ENCODE peak calls at places on chromosomes 12 and 14, in six cellular contexts. N is A673, I is RWPE1, X is astrocyte of the spinal cord, Q is fibroblast of pulmonary artery, M is right lobe of liver. U is an unnamed sample.

GRCh38 chr14:67833403-67833802 is 13.8 kb downstream of the RAD51B start:
- DNase-seq in N (no peak), I (peak), X (no peak), Q (no peak), M (no peak), U (no peak)

GRCh38 chr12:46933947-46934346 is 108.2 kb upstream of the SLC38A4 start:
- DNase-seq in N (peak), I (peak), X (peak), Q (peak), M (no peak), U (peak)

GRCh38 chr14:43145361-43145760 is 1361.7 kb downstream of the FSCB start:
- DNase-seq in N (no peak), I (no peak), X (no peak), Q (no peak), M (no peak), U (no peak)

GRCh38 chr14:64244279-64244678 is 49.9 kb downstream of the ESR2 start:
- DNase-seq in N (no peak), I (no peak), X (no peak), Q (peak), M (peak), U (no peak)

GRCh38 chr14:36522347-36522971 is 2.4 kb upstream of the NKX2-1 start:
- DNase-seq in N (no peak), I (no peak), X (no peak), Q (no peak), M (no peak), U (no peak)

GRCh38 chr14:28666961-28667360 is 99.6 kb upstream of the FOXG1 start:
- DNase-seq in N (no peak), I (no peak), X (peak), Q (no peak), M (no peak), U (no peak)

GRCh38 chr12:5808956-5809355 is 136.1 kb downstream of the ANO2 start:
- DNase-seq in N (no peak), I (peak), X (peak), Q (no peak), M (no peak), U (no peak)

GRCh38 chr12:79121486-79121885 is 256.9 kb downstream of the SYT1 start:
- DNase-seq in N (peak), I (peak), X (no peak), Q (peak), M (no peak), U (peak)

GRCh38 chr12:121576851-121577391 is 3.9 kb downstream of the KDM2B start:
- DNase-seq in N (peak), I (peak), X (peak), Q (peak), M (no peak), U (peak)

GRCh38 chr12:50271724-50272247 is 11.5 kb downstream of the LIMA1 start:
- DNase-seq in N (no peak), I (no peak), X (peak), Q (peak), M (no peak), U (no peak)

GRCh38 chr14:100604709-100605108 is 17.5 kb upstream of the BEGAIN start:
- DNase-seq in N (no peak), I (no peak), X (no peak), Q (no peak), M (peak), U (no peak)

GRCh38 chr14:56687123-56687522 is 107.5 kb downstream of the TMEM260 start:
- DNase-seq in N (no peak), I (no peak), X (no peak), Q (no peak), M (no peak), U (no peak)

GRCh38 chr12:62516932-62517331 is 50.3 kb downstream of the MON2 start:
- DNase-seq in N (no peak), I (no peak), X (no peak), Q (no peak), M (no peak), U (peak)

GRCh38 chr12:91216871-91217270 is 34.3 kb upstream of the DCN start:
- DNase-seq in N (no peak), I (no peak), X (no peak), Q (no peak), M (no peak), U (no peak)

GRCh38 chr12:71840226-71840847 is 778 bp downstream of the TBC1D15 start:
- DNase-seq in N (peak), I (peak), X (peak), Q (peak), M (no peak), U (peak)

GRCh38 chr12:3315201-3315661 is 175.8 kb upstream of the PRMT8 start:
- DNase-seq in N (no peak), I (peak), X (peak), Q (peak), M (no peak), U (no peak)

GRCh38 chr14:56659964-56660551 is 80.5 kb downstream of the TMEM260 start:
- DNase-seq in N (peak), I (peak), X (peak), Q (peak), M (no peak), U (peak)

GRCh38 chr12:120884644-120885043 is 19.5 kb downstream of the SPPL3 start:
- DNase-seq in N (no peak), I (no peak), X (no peak), Q (no peak), M (no peak), U (no peak)

GRCh38 chr12:32989705-32990104 is 93.1 kb upstream of the PKP2 start:
- DNase-seq in N (no peak), I (no peak), X (no peak), Q (no peak), M (no peak), U (no peak)

DNA sequence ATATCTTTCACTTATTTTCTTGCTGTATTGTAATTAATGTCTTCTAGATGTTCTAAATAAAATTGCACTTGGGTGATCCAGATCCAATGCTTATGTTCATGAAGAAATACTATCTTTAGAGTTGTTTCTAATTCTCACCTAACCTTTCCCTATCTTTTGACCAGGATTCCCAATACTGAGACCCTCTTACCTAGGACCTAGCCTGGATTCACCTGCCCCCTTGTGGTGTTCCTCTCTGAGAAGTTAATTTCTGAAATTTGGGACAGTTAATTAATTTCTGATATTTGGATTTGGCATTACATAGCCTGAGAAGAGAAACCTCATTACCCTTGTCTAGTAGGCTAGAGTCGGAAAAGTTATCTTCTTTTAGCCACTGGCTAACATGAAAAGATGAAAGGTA is 29.5 kb downstream of the FOXA1 start:
- DNase-seq in N (no peak), I (no peak), X (no peak), Q (no peak), M (no peak), U (no peak)
- TF ChIP-seq CTCF in N (peak), I (no peak), X (peak), Q (peak), M (peak), U (no peak)

GRCh38 chr12:65169311-65170244 is at the start of gene LEMD3:
- DNase-seq in N (peak), I (peak), X (peak), Q (peak), M (peak), U (peak)
- TF ChIP-seq CTCF in N (no peak), I (no peak), X (peak), Q (no peak), M (no peak), U (no peak)

GRCh38 chr12:124663771-124664366 is 96.5 kb upstream of the NCOR2 start:
- DNase-seq in N (no peak), I (no peak), X (peak), Q (no peak), M (no peak), U (no peak)

GRCh38 chr12:124659003-124659402 is 91.6 kb upstream of the NCOR2 start:
- DNase-seq in N (no peak), I (no peak), X (no peak), Q (no peak), M (no peak), U (no peak)

GRCh38 chr12:124663206-124663605 is 95.8 kb upstream of the NCOR2 start:
- DNase-seq in N (no peak), I (no peak), X (no peak), Q (no peak), M (no peak), U (no peak)

GRCh38 chr12:124660846-124661245 is 93.4 kb upstream of the NCOR2 start:
- DNase-seq in N (no peak), I (no peak), X (no peak), Q (no peak), M (no peak), U (no peak)

DNA sequence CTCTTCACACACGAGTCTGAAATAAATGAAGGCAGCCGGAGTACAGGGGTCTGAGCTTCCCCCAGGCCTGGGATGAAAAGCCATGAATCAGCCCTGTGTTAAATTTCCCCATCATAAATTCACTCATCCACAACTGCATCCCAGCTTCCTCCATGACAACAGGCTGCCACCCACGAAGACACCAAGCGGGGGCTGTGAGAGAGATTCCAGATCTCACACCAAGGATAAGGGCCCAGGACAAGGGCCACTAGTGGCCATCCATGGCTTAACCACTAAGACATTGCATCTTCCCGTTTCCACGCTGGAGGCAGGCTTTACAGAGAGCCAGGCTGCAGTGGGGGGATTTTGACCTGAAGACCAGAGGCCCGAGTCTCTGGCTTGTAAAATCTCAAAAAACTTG is 94.0 kb upstream of the NCOR2 start:
- DNase-seq in N (no peak), I (no peak), X (no peak), Q (no peak), M (no peak), U (no peak)
- TF ChIP-seq CTCF in N (no peak), I (no peak), X (peak), Q (no peak), M (no peak), U (no peak)

DNA sequence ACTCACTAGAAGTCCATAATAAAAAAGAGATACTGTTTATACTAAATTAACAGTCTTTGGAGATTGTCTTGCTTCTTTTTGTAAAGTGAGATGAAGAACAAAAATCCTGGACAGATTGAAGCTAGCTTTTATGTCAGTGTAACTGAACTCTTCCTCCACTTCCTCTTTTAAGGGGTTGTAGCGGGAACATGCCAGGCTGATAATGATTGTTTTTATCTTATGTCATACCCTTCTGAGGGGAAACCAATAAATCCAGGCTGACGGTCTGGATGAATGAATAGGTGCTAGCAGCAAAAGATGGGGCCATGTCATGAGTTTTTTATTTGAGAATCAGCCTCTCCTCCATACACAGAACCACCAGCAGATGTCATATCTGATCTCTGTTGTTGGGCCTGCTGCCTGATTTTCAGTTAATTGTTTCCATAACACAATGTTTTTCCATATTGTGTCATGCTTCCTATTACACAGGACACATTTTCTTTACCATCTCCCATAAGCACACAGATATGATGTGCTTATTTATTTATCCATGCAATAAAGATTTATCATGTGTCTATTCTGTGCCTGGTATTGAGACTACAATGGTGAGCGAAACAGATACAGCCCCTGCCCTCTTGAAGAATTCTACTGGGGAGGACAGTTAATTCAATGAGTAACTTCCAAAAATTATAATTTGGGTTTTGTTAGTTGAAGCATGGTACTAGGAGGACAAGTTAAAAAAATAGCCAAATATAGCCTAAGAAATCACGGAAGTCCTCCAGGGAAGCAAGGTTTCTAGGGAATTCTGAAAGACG is 33.5 kb upstream of the CRY1 start:
- DNase-seq in N (peak), I (peak), X (peak), Q (peak), M (no peak), U (peak)
- TF ChIP-seq CTCF in N (peak), I (peak), X (peak), Q (peak), M (no peak), U (no peak)

DNA sequence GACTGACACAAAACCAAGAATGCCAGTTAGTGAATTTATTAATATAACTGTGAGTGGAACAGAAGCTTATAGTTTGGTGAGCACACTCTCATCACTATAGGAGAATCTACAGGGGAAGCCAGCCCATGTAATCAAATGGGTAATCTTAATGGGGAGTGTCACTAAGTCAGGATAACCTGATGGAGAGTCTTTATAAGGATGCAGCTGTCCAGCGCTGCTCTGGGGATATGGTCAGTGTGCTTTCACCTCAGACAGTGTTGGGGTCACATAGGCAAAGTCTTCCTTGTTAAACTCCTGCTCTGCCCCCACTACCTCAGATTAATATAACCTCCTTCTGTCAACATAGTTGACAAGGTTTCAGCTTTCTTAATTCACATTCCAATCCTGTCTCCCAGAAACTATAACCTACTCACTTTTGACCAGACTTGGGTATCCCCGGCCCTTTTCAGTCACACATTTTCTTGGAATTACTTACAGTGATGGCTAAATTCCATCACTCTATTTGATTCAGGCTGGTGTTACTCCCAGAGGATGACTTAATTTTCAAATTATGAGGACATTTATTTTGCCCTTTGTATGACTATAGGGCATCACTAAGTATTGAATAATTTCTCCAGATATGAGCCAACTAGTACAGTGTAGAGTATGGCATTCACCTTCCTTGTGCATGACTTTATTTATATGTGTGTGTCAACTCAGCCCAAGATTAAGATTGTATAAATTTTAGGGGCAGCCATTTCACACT is 13.2 kb downstream of the STK38L start:
- DNase-seq in N (no peak), I (no peak), X (no peak), Q (no peak), M (no peak), U (no peak)
- TF ChIP-seq CTCF in N (no peak), I (no peak), X (no peak), Q (no peak), M (no peak), U (no peak)

DNA sequence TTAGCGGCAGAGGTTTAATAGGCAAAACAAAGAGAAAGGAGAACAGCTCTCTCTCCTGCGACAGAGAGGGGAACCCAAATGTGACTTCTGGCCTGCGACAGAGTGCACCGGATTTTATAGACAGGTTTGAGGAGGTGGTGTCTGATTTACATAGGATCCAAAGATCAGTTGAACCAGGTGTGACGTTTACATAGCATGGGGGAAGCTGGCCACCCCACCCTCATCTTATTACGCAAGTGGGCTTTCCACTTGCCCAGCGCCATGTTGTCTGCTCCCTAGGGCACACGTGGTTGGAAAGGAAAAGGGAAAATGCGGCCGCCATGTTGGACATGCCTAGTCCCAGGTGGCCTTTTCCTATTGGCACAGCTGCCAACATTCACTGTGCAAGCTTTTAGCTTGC is 17.4 kb downstream of the BCL2L14 start:
- DNase-seq in N (no peak), I (no peak), X (no peak), Q (no peak), M (peak), U (no peak)
- TF ChIP-seq CTCF in N (no peak), I (no peak), X (no peak), Q (no peak), M (no peak), U (no peak)

GRCh38 chr14:66606826-66607225 is 98.9 kb downstream of the GPHN start:
- DNase-seq in N (no peak), I (no peak), X (no peak), Q (no peak), M (no peak), U (no peak)
- TF ChIP-seq CTCF in N (no peak), I (no peak), X (no peak), Q (no peak), M (no peak), U (no peak)

GRCh38 chr14:69152944-69153847 is at the start of gene DCAF5:
- DNase-seq in N (peak), I (peak), X (peak), Q (peak), M (peak), U (peak)
- TF ChIP-seq CTCF in N (no peak), I (no peak), X (no peak), Q (no peak), M (no peak), U (no peak)

GRCh38 chr12:45388545-45388944 is 172.7 kb downstream of the ANO6 start:
- DNase-seq in N (peak), I (peak), X (peak), Q (peak), M (no peak), U (peak)
- TF ChIP-seq CTCF in N (peak), I (peak), X (peak), Q (peak), M (peak), U (peak)

GRCh38 chr12:97612075-97612474 is 149.5 kb downstream of the RMST start:
- DNase-seq in N (no peak), I (no peak), X (no peak), Q (no peak), M (no peak), U (no peak)

GRCh38 chr12:97616936-97617335 is 154.3 kb downstream of the RMST start:
- DNase-seq in N (no peak), I (no peak), X (no peak), Q (no peak), M (no peak), U (no peak)
- TF ChIP-seq CTCF in N (no peak), I (no peak), X (no peak), Q (no peak), M (no peak), U (no peak)